ENCODE peak calls at places on chromosomes 11 and 22, in seven cellular contexts. One of them, this sample, is unnamed.

GRCh38 chr11:17719028-17719939 is at the start of gene MYOD1:
- DNase-seq in HAP-1: no peak
- DNase-seq in mucosa of descending colon: no peak
- DNase-seq in adipocyte: no peak
- DNase-seq in hepatocyte: no peak
- DNase-seq in PC-9: no peak
- DNase-seq in bronchial epithelial cell: no peak
- DNase-seq in this sample: no peak

GRCh38 chr11:69238562-69239319 is 55.2 kb upstream of the MYEOV start:
- DNase-seq in HAP-1: no peak
- DNase-seq in mucosa of descending colon: no peak
- DNase-seq in adipocyte: no peak
- DNase-seq in hepatocyte: no peak
- DNase-seq in PC-9: no peak
- DNase-seq in bronchial epithelial cell: no peak
- DNase-seq in this sample: no peak

GRCh38 chr11:82229346-82229745 is 504.3 kb downstream of the FAM181B start:
- DNase-seq in HAP-1: peak
- DNase-seq in mucosa of descending colon: no peak
- DNase-seq in adipocyte: peak
- DNase-seq in hepatocyte: peak
- DNase-seq in PC-9: no peak
- DNase-seq in bronchial epithelial cell: peak
- DNase-seq in this sample: no peak

GRCh38 chr11:61683961-61684869 is 4.0 kb downstream of the DAGLA start:
- DNase-seq in HAP-1: no peak
- DNase-seq in mucosa of descending colon: no peak
- DNase-seq in adipocyte: no peak
- DNase-seq in hepatocyte: no peak
- DNase-seq in PC-9: no peak
- DNase-seq in bronchial epithelial cell: no peak
- DNase-seq in this sample: peak

GRCh38 chr11:66046901-66047300 is 2.1 kb downstream of the GAL3ST3 start:
- DNase-seq in HAP-1: no peak
- DNase-seq in mucosa of descending colon: no peak
- DNase-seq in adipocyte: no peak
- DNase-seq in hepatocyte: no peak
- DNase-seq in PC-9: no peak
- DNase-seq in bronchial epithelial cell: no peak
- DNase-seq in this sample: no peak

GRCh38 chr22:24133187-24133965 is 47.9 kb upstream of the SUSD2 start:
- DNase-seq in HAP-1: no peak
- DNase-seq in mucosa of descending colon: no peak
- DNase-seq in adipocyte: no peak
- DNase-seq in hepatocyte: no peak
- DNase-seq in PC-9: no peak
- DNase-seq in bronchial epithelial cell: no peak
- DNase-seq in this sample: no peak

GRCh38 chr11:83092488-83093384 is 21.0 kb upstream of the RAB30 start:
- DNase-seq in HAP-1: no peak
- DNase-seq in mucosa of descending colon: no peak
- DNase-seq in adipocyte: peak
- DNase-seq in hepatocyte: peak
- DNase-seq in PC-9: peak
- DNase-seq in bronchial epithelial cell: peak
- DNase-seq in this sample: no peak

GRCh38 chr22:17781319-17782031 is 7.2 kb upstream of the BID start:
- DNase-seq in HAP-1: no peak
- DNase-seq in mucosa of descending colon: peak
- DNase-seq in adipocyte: peak
- DNase-seq in hepatocyte: peak
- DNase-seq in PC-9: peak
- DNase-seq in bronchial epithelial cell: peak
- DNase-seq in this sample: peak

GRCh38 chr11:15775797-15776196 is 580.5 kb downstream of the SOX6 start:
- DNase-seq in HAP-1: no peak
- DNase-seq in mucosa of descending colon: no peak
- DNase-seq in adipocyte: no peak
- DNase-seq in hepatocyte: no peak
- DNase-seq in PC-9: no peak
- DNase-seq in bronchial epithelial cell: no peak
- DNase-seq in this sample: no peak

GRCh38 chr11:130040281-130040940 is 29.3 kb upstream of the APLP2 start:
- DNase-seq in HAP-1: no peak
- DNase-seq in mucosa of descending colon: no peak
- DNase-seq in adipocyte: no peak
- DNase-seq in hepatocyte: no peak
- DNase-seq in PC-9: no peak
- DNase-seq in bronchial epithelial cell: no peak
- DNase-seq in this sample: no peak

GRCh38 chr22:48577014-48577690 is 1250.5 kb downstream of the BRD1 start:
- DNase-seq in HAP-1: no peak
- DNase-seq in mucosa of descending colon: peak
- DNase-seq in adipocyte: no peak
- DNase-seq in hepatocyte: peak
- DNase-seq in PC-9: no peak
- DNase-seq in bronchial epithelial cell: no peak
- DNase-seq in this sample: no peak

GRCh38 chr11:120703358-120704152 is 192.0 kb downstream of the GRIK4 start:
- DNase-seq in HAP-1: no peak
- DNase-seq in mucosa of descending colon: no peak
- DNase-seq in adipocyte: no peak
- DNase-seq in hepatocyte: no peak
- DNase-seq in PC-9: no peak
- DNase-seq in bronchial epithelial cell: no peak
- DNase-seq in this sample: no peak

DNA sequence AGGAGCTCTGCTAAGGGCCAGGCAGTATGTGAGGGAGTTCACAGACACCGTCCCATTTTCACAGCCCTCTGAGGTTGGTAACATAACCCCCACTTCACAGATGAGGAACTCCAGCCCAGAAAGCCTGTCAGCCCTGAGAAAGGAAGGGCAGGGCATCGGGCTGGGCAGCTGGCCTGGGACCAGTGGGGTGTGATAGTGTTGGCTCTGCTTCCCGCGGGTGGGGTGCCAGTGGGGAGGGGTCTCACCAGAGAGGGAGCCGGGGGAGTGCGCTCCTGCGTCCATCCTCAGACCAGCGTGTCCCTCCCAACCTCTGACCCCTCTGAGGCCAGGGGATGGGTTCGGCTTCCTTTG is 2.3 kb downstream of the TAGLN start:
- DNase-seq in HAP-1: no peak
- DNase-seq in mucosa of descending colon: peak
- DNase-seq in adipocyte: no peak
- DNase-seq in hepatocyte: no peak
- DNase-seq in PC-9: no peak
- DNase-seq in bronchial epithelial cell: no peak
- DNase-seq in this sample: no peak
- H3K4me3 ChIP-seq in HAP-1: no peak
- H3K4me3 ChIP-seq in mucosa of descending colon: no peak
- H3K4me3 ChIP-seq in adipocyte: peak
- H3K4me3 ChIP-seq in hepatocyte: no peak
- H3K4me3 ChIP-seq in PC-9: no peak
- H3K4me3 ChIP-seq in bronchial epithelial cell: no peak
- H3K4me3 ChIP-seq in this sample: no peak

DNA sequence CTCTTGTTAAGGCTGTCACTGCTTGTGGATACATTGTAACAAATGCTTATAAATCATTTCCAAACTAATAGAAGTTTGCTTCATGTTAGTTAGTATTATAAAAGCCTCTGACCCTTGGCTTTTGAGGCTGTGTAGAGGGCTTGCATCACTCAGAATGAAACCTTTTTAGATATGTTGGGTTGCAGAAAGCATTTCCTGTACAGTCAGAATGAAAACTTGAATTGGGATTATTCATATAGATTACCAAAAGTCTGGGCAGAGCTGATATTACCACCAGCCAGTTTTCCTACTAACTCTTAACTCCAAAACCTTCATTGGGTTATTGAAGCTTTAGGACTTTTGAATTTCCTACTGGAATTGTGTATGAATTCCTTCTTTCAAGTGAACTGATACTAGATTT is 12.0 kb downstream of the KMT2A start:
- DNase-seq in HAP-1: no peak
- DNase-seq in mucosa of descending colon: no peak
- DNase-seq in adipocyte: peak
- DNase-seq in hepatocyte: no peak
- DNase-seq in PC-9: no peak
- DNase-seq in bronchial epithelial cell: peak
- DNase-seq in this sample: no peak
- H3K4me3 ChIP-seq in HAP-1: no peak
- H3K4me3 ChIP-seq in mucosa of descending colon: no peak
- H3K4me3 ChIP-seq in adipocyte: peak
- H3K4me3 ChIP-seq in hepatocyte: no peak
- H3K4me3 ChIP-seq in PC-9: no peak
- H3K4me3 ChIP-seq in bronchial epithelial cell: no peak
- H3K4me3 ChIP-seq in this sample: no peak

GRCh38 chr22:37243402-37244113 is 511 bp downstream of the RAC2 start:
- DNase-seq in HAP-1: no peak
- DNase-seq in mucosa of descending colon: no peak
- DNase-seq in adipocyte: no peak
- DNase-seq in hepatocyte: no peak
- DNase-seq in PC-9: no peak
- DNase-seq in bronchial epithelial cell: no peak
- DNase-seq in this sample: no peak

GRCh38 chr22:37240941-37241320 is 3.1 kb downstream of the RAC2 start:
- DNase-seq in HAP-1: no peak
- DNase-seq in mucosa of descending colon: peak
- DNase-seq in adipocyte: no peak
- DNase-seq in hepatocyte: no peak
- DNase-seq in PC-9: no peak
- DNase-seq in bronchial epithelial cell: no peak
- DNase-seq in this sample: no peak

GRCh38 chr22:37244114-37244921 is at the start of gene RAC2:
- DNase-seq in HAP-1: no peak
- DNase-seq in mucosa of descending colon: peak
- DNase-seq in adipocyte: no peak
- DNase-seq in hepatocyte: peak
- DNase-seq in PC-9: peak
- DNase-seq in bronchial epithelial cell: peak
- DNase-seq in this sample: no peak

GRCh38 chr22:37241351-37242142 is 2.5 kb downstream of the RAC2 start:
- DNase-seq in HAP-1: no peak
- DNase-seq in mucosa of descending colon: peak
- DNase-seq in adipocyte: no peak
- DNase-seq in hepatocyte: no peak
- DNase-seq in PC-9: no peak
- DNase-seq in bronchial epithelial cell: no peak
- DNase-seq in this sample: no peak

DNA sequence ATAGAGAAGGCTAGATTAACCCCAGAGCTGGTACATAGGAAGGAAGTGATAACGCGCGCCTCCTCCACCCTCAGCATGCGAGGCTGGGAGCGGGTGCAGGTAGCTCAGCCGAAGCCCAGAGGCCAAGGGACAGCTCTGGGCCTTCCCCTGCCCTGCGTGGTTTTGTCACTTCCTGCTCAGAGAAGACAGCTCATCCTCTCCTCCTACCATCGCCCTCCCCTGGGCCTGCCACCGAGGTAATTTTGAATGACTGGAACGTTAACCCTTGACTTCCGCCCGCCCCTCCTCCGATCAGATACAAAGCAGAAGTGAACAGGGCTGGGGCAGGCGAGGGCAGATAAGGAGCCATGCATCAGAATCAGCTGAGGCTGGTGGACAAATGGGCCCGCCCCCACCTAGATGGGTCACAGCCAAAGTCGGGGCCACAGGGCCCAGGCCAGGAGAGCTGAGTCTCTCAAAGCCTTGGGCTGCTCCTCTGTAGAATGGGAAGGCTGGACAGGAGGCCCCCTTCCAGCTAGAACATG is 1.6 kb downstream of the RAC2 start:
- DNase-seq in HAP-1: no peak
- DNase-seq in mucosa of descending colon: peak
- DNase-seq in adipocyte: no peak
- DNase-seq in hepatocyte: peak
- DNase-seq in PC-9: peak
- DNase-seq in bronchial epithelial cell: peak
- DNase-seq in this sample: no peak
- H3K4me3 ChIP-seq in HAP-1: no peak
- H3K4me3 ChIP-seq in mucosa of descending colon: no peak
- H3K4me3 ChIP-seq in adipocyte: no peak
- H3K4me3 ChIP-seq in hepatocyte: no peak
- H3K4me3 ChIP-seq in PC-9: no peak
- H3K4me3 ChIP-seq in bronchial epithelial cell: no peak
- H3K4me3 ChIP-seq in this sample: no peak

GRCh38 chr11:73233211-73233610 is 15.1 kb downstream of the P2RY2 start:
- DNase-seq in HAP-1: no peak
- DNase-seq in mucosa of descending colon: no peak
- DNase-seq in adipocyte: no peak
- DNase-seq in hepatocyte: no peak
- DNase-seq in PC-9: no peak
- DNase-seq in bronchial epithelial cell: no peak
- DNase-seq in this sample: no peak

GRCh38 chr11:73228268-73229134 is 10.4 kb downstream of the P2RY2 start:
- DNase-seq in HAP-1: no peak
- DNase-seq in mucosa of descending colon: no peak
- DNase-seq in adipocyte: no peak
- DNase-seq in hepatocyte: no peak
- DNase-seq in PC-9: no peak
- DNase-seq in bronchial epithelial cell: no peak
- DNase-seq in this sample: no peak

GRCh38 chr11:73229321-73230275 is 11.5 kb downstream of the P2RY2 start:
- DNase-seq in HAP-1: no peak
- DNase-seq in mucosa of descending colon: no peak
- DNase-seq in adipocyte: no peak
- DNase-seq in hepatocyte: no peak
- DNase-seq in PC-9: no peak
- DNase-seq in bronchial epithelial cell: no peak
- DNase-seq in this sample: no peak

GRCh38 chr11:73230276-73230875 is 12.3 kb downstream of the P2RY2 start:
- DNase-seq in HAP-1: no peak
- DNase-seq in mucosa of descending colon: no peak
- DNase-seq in adipocyte: no peak
- DNase-seq in hepatocyte: no peak
- DNase-seq in PC-9: no peak
- DNase-seq in bronchial epithelial cell: no peak
- DNase-seq in this sample: no peak

GRCh38 chr11:73230931-73231330 is 12.8 kb downstream of the P2RY2 start:
- DNase-seq in HAP-1: no peak
- DNase-seq in mucosa of descending colon: no peak
- DNase-seq in adipocyte: no peak
- DNase-seq in hepatocyte: no peak
- DNase-seq in PC-9: no peak
- DNase-seq in bronchial epithelial cell: no peak
- DNase-seq in this sample: no peak
- H3K4me3 ChIP-seq in HAP-1: no peak
- H3K4me3 ChIP-seq in mucosa of descending colon: no peak
- H3K4me3 ChIP-seq in adipocyte: no peak
- H3K4me3 ChIP-seq in hepatocyte: no peak
- H3K4me3 ChIP-seq in PC-9: no peak
- H3K4me3 ChIP-seq in bronchial epithelial cell: no peak
- H3K4me3 ChIP-seq in this sample: no peak